ENCODE peak calls at places on chromosomes 11 and 22, in four cellular contexts. C is K562, S is HepG2, V is GM12878. N is an unnamed sample.

GRCh38 chr22:45905924-45906865 is 70.8 kb downstream of the WNT7B start:
- DNase-seq in C (no peak), S (no peak), V (no peak), N (no peak)

GRCh38 chr22:20571078-20571503 is 63.7 kb downstream of the MED15 start:
- DNase-seq in C (no peak), S (no peak), V (no peak), N (no peak)

GRCh38 chr11:104105155-104105554 is 58.8 kb downstream of the PDGFD start:
- DNase-seq in C (no peak), S (no peak), V (no peak), N (no peak)

GRCh38 chr22:37454857-37455686 is 27.8 kb upstream of the ELFN2 start:
- DNase-seq in C (peak), S (peak), V (no peak), N (no peak)

GRCh38 chr11:15878756-15879155 is 477.6 kb downstream of the SOX6 start:
- DNase-seq in C (no peak), S (no peak), V (no peak), N (no peak)

GRCh38 chr11:64817476-64817875 is 7.1 kb upstream of the MEN1 start:
- DNase-seq in C (no peak), S (no peak), V (no peak), N (no peak)

GRCh38 chr22:42330953-42331525 is 60.6 kb upstream of the TCF20 start:
- DNase-seq in C (no peak), S (no peak), V (no peak), N (peak)

GRCh38 chr11:14015711-14016110 is 53.2 kb downstream of the SPON1 start:
- DNase-seq in C (no peak), S (peak), V (no peak), N (peak)

GRCh38 chr22:20663137-20663828 is 110.6 kb upstream of the SERPIND1 start:
- DNase-seq in C (no peak), S (no peak), V (no peak), N (no peak)

GRCh38 chr22:17368727-17369552 is at the start of gene CECR2:
- DNase-seq in C (peak), S (no peak), V (peak), N (peak)

GRCh38 chr11:73344191-73344607 is 32.0 kb upstream of the RELT start:
- DNase-seq in C (no peak), S (no peak), V (no peak), N (no peak)

GRCh38 chr11:33532720-33533119 is 167.9 kb downstream of the C11orf91 start:
- DNase-seq in C (no peak), S (no peak), V (no peak), N (no peak)

GRCh38 chr11:65435981-65436411 is 13.4 kb downstream of the NEAT1 start:
- DNase-seq in C (no peak), S (no peak), V (no peak), N (no peak)

GRCh38 chr11:111555255-111555654 is 14.7 kb downstream of the LAYN start:
- DNase-seq in C (no peak), S (no peak), V (no peak), N (no peak)

GRCh38 chr22:38943882-38944281 is 13.5 kb upstream of the APOBEC3A start:
- DNase-seq in C (no peak), S (no peak), V (no peak), N (no peak)

GRCh38 chr11:116782728-116783127 is 5.1 kb downstream of the ZPR1 start:
- DNase-seq in C (no peak), S (no peak), V (no peak), N (no peak)

GRCh38 chr22:29214232-29214631 is 8.5 kb downstream of the EMID1 start:
- DNase-seq in C (no peak), S (no peak), V (no peak), N (no peak)

GRCh38 chr11:33891714-33892327 is at the start of gene LMO2:
- DNase-seq in C (peak), S (no peak), V (no peak), N (no peak)

GRCh38 chr11:8258771-8259170 is 4.9 kb downstream of the LMO1 start:
- DNase-seq in C (no peak), S (no peak), V (no peak), N (no peak)

GRCh38 chr11:35747638-35748037 is 85.1 kb downstream of the TRIM44 start:
- DNase-seq in C (no peak), S (no peak), V (no peak), N (no peak)

GRCh38 chr11:67252831-67253239 is 13.4 kb upstream of the GRK2 start:
- DNase-seq in C (no peak), S (no peak), V (no peak), N (no peak)

GRCh38 chr22:43308451-43309235 is 34.5 kb downstream of the SCUBE1 start:
- DNase-seq in C (no peak), S (no peak), V (no peak), N (no peak)

GRCh38 chr22:28030442-28030841 is 111.4 kb upstream of the PITPNB start:
- DNase-seq in C (no peak), S (no peak), V (no peak), N (no peak)

GRCh38 chr11:81071641-81072040 is 1630.8 kb upstream of the TENM4 start:
- DNase-seq in C (no peak), S (no peak), V (no peak), N (no peak)

GRCh38 chr11:57303280-57303989 is 21.3 kb downstream of the TNKS1BP1 start:
- DNase-seq in C (no peak), S (no peak), V (no peak), N (no peak)
- TF ChIP-seq TARDBP in C (no peak), S (no peak), V (no peak), N (no peak)

DNA sequence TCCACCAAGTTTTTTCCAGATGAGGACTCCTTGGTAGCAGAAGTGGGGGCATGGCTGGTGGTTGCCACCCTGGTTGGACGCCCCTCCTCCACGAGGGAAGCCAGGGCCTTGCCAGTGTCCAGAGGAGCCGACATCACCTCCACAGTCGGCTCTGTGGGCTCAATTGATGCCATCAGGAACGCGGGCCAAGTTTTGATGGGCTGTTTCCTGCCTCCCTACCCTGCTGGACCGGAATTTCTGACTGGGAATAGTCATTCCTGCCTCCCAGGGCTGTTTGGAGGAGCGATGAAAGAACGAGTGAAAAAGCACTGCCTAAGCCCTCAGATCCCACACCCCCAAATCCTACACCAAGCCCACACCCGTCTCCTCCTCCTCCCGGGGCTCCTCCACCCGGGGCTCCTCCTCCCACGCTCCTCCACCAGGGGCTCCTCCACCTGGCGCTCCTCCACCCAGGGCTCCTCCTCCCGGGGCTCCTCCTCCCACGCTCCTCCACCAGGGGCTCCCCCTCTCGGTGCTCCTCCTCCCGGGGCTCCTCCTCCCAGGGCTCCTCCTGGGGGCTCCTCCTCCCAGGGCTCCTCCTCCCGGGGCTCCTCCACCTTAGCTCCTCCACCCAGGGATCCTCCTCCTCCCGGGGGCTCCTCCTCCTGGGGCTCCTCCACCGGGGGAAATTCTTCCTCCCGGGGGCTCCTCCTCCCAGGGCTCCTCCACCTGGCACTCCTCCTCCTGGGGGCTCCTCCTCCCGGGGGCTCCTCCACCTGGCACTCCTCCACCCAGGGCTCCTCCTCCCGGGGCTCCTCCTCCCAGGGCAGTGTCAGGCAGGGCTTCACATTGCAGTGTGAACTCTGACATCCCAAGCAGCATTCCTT is 10.0 kb upstream of the PRR5 start:
- DNase-seq in C (no peak), S (no peak), V (no peak), N (no peak)
- TF ChIP-seq TARDBP in C (no peak), S (no peak), V (no peak), N (no peak)

DNA sequence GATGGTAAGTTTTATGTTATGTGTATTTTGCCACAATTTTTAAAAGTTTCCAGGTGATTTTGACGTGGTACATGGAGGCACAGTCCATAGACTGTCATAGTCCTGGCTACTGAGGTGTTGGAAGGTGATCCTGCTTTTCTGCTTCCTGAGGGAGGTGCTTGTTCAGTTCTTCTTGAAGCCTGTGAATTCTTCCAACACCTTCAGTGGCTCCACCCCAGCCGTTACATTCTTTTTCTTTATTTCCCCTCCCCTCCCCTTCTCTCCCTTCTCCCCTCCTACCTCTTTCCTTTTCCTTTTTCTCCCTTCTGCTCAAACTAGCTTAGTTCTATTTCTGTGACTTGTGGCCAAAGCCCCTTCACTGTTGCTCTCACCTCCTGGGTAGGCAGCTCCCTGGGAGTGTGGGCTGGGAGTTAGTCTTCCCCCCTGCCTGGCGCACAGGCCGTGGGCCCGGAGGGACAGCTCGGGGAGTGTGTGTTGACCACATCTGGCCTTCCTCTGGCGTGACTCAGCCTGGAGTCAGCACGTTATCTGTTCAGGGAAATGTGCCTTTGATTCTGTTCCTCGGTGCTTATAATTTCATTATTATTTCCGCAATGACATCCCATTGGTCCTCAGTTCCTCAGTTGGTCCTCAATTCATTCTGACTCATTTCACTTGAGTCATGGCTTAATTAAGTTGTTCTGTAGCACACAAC is 566.2 kb downstream of the TBC1D22A start:
- DNase-seq in C (peak), S (peak), V (no peak), N (no peak)
- TF ChIP-seq TARDBP in C (no peak), S (no peak), V (no peak), N (no peak)

DNA sequence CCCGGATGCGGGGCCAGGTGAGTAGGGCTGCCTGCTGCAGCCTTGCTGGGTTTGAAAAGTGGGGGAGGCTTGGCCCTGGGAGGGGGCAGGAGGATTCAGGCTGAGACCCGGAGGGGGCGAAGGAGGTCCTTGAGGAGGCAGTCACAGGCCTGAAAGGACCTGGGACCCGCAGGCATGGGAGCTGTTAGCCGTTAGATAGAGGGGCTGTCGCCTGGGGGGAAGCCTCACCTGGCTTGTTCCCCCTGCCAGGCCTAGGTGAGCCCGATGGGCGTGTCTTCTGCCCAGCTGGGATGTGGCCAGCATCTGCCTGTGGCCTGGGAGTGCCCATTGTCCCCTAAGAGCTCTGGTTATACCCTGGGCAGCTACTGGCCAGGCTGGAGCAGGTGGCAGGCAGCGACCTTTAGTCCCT is 1.8 kb upstream of the DUSP8 start:
- DNase-seq in C (no peak), S (no peak), V (no peak), N (no peak)
- TF ChIP-seq TARDBP in C (no peak), S (no peak), V (no peak), N (no peak)

GRCh38 chr11:108286369-108286768 is 63.5 kb downstream of the ATM start:
- DNase-seq in C (no peak), S (no peak), V (no peak), N (no peak)
- TF ChIP-seq TARDBP in C (no peak), S (no peak), V (no peak), N (no peak)

GRCh38 chr11:44622190-44622650 is 56.8 kb downstream of the CD82 start:
- DNase-seq in C (no peak), S (no peak), V (no peak), N (no peak)

GRCh38 chr11:44623716-44624491 is 58.4 kb downstream of the CD82 start:
- DNase-seq in C (no peak), S (no peak), V (no peak), N (no peak)

GRCh38 chr11:44624761-44625221 is 59.3 kb downstream of the CD82 start:
- DNase-seq in C (no peak), S (no peak), V (no peak), N (no peak)

GRCh38 chr11:44622721-44623258 is 57.3 kb downstream of the CD82 start:
- DNase-seq in C (no peak), S (no peak), V (no peak), N (no peak)

DNA sequence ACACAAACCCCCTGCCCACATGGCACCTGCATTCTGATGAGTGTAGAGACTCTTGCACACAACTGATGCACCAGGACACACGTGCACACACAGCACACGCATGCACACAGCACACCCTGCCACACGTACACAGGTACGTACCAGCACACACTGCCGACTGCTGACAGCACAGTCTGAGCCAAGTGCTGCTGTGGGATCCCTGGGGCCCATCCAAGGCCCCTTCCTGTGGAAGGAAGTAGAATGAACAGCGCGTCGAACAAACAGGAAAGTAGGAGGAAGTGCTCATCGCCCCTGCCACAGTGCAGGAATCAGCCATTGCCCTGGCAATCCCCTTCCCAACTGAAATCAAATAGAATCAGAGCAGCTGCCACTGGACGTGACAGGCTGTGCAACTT is 57.9 kb downstream of the CD82 start:
- DNase-seq in C (no peak), S (no peak), V (no peak), N (no peak)
- TF ChIP-seq TARDBP in C (no peak), S (no peak), V (no peak), N (no peak)

GRCh38 chr11:122656631-122657101 is 1.1 kb downstream of the UBASH3B start:
- DNase-seq in C (no peak), S (no peak), V (no peak), N (peak)
- TF ChIP-seq TARDBP in C (no peak), S (no peak), V (no peak), N (no peak)

DNA sequence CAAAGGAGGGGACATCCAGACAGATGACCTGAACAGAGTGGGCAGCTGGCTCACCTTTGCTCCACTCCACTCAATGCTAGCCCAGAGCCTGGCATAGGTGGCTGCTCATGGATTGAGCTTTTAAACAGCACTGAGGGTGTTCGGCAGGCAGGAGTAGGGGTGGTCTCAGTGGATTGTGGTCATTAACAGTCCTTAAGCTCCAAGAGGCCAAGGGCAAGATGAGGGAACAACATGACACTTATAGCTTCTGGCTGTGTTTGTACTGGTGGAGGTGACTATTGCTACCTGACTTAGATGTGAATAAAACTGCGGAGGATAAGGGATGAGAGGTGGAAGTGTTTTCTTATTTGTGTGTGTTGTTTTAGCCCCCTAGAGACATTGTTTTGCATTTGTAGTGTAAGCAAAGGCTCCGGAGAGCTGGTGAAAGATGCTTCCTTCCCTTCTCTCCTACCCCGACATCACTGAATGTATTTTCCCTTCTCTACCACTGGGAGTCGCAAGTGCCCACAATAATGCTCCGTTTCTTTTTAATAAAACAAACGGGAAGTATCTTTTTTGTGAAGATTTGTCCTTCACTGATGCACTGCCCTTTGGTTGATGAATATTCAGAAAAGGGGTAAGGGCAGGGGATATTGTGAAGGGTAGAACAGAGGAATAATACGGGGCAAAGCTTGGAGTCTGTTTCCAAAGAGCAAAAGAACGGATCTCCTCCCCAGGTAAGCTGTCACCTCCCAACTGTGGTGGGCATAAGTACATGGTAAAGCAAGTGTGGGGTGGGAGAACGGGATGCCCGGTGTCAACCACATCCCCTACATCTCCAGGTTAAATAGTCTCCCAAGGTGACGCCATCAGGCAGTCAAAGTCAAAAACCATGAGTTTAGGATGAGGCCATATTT is 27.5 kb upstream of the MTNR1B start:
- DNase-seq in C (peak), S (peak), V (no peak), N (peak)
- TF ChIP-seq TARDBP in C (no peak), S (no peak), V (no peak), N (no peak)

GRCh38 chr22:25202290-25202921 is 2.7 kb downstream of the CRYBB3 start:
- DNase-seq in C (peak), S (peak), V (peak), N (peak)

GRCh38 chr22:25200967-25201366 is 1.3 kb downstream of the CRYBB3 start:
- DNase-seq in C (no peak), S (no peak), V (no peak), N (no peak)

GRCh38 chr22:25201557-25202273 is 2.1 kb downstream of the CRYBB3 start:
- DNase-seq in C (no peak), S (no peak), V (no peak), N (no peak)

GRCh38 chr22:25197335-25197734 is 2.3 kb upstream of the CRYBB3 start:
- DNase-seq in C (no peak), S (no peak), V (no peak), N (no peak)

GRCh38 chr22:25199726-25200520 is at the start of gene CRYBB3:
- DNase-seq in C (no peak), S (no peak), V (no peak), N (no peak)
- TF ChIP-seq TARDBP in C (no peak), S (no peak), V (no peak), N (no peak)

DNA sequence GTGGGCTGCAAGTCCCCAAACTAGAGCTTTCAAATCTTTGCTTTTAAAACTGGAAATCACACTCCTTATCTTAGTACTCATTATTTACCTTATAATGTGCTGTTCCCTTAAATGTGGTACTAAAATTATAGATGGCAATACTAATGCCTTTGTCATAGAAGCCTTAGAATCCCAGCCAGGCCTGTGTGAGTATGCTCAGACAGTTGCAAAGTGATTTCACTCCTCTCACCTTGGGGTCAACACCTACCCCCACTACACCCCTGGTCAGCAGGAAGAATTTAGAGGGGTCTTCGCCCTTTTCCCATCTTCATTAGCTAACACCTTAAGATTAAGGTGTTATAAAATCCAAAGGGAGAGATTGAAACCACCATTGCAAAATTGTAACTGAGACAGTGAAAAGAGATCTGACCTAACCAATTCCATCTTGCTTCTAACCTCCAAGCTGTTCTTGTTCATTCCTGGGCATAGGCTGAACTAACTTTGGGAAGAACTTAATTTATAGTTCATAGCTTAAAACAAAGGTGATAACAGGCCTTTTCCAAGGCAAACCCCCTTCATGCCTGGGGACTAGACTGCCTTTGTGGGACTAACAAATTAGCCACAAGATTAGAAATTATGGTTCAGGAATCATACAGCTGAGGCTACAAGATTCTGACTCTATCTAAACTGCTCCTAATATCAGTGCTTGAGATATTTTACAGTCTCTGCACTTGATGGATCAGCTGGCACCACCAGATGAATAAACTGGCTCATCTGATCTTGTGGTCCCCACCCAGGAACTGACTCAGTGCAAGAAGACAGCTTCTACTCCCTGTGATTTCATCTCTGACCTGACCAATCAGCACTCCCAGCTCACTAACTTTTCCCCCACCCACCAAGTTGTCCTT is 10.4 kb upstream of the MRPL17 start:
- DNase-seq in C (no peak), S (no peak), V (no peak), N (no peak)
- TF ChIP-seq TARDBP in C (no peak), S (no peak), V (no peak), N (no peak)

N was measured in HEK293T.